ENCODE peak calls at places on chromosome 15, in five cellular contexts. Z, Q, U, R and M are unnamed samples.

GRCh38 chr15:71781179-71781964 is 29.0 kb upstream of the NR2E3 start:
- DNase-seq in U (no peak), R (no peak), Z (no peak), Q (no peak), M (no peak)

GRCh38 chr15:55999635-56000034 is 6.2 kb upstream of the NEDD4 start:
- DNase-seq in R (no peak), Z (no peak), U (no peak), Q (no peak), M (no peak)

GRCh38 chr15:92614791-92615785 is 40.5 kb downstream of the FAM174B start:
- DNase-seq in R (peak; percentile 43), U (peak; percentile 11), Q (no peak), Z (no peak), M (no peak)

GRCh38 chr15:66162286-66162685 is 91.3 kb downstream of the MEGF11 start:
- DNase-seq in Z (no peak), R (no peak), Q (no peak), U (no peak), M (no peak)

GRCh38 chr15:71447328-71448250 is 332.3 kb downstream of the THSD4 start:
- DNase-seq in U (no peak), Z (no peak), Q (no peak), R (peak; percentile 61), M (no peak)

GRCh38 chr15:68552344-68552743 is 26.4 kb upstream of the CORO2B start:
- DNase-seq in Z (no peak), Q (no peak), R (no peak), U (no peak), M (no peak)

GRCh38 chr15:50884583-50884982 is 23.9 kb upstream of the AP4E1 start:
- DNase-seq in Z (no peak), U (no peak), R (no peak), Q (no peak), M (no peak)

GRCh38 chr15:64019764-64020163 is 26.5 kb downstream of the DAPK2 start:
- DNase-seq in R (no peak), U (no peak), Q (no peak), Z (peak; percentile 84), M (no peak)

GRCh38 chr15:40763801-40764765 is at the start of gene GCHFR:
- DNase-seq in Z (peak; percentile 80), U (peak; percentile 80), R (peak; percentile 91), Q (peak; percentile 94), M (peak; percentile 26)

GRCh38 chr15:31291048-31291578 is 35.5 kb upstream of the KLF13 start:
- DNase-seq in R (no peak), Z (no peak), U (no peak), Q (no peak), M (no peak)

GRCh38 chr15:66006986-66007385 is 137.7 kb downstream of the RAB11A start:
- DNase-seq in R (no peak), Z (no peak), Q (no peak), U (no peak), M (no peak)

GRCh38 chr15:58987036-58987435 is 427 bp upstream of the RNF111 start:
- DNase-seq in Z (no peak), R (no peak), Q (no peak), U (no peak), M (no peak)

GRCh38 chr15:42157981-42158765 is 1.7 kb upstream of the PLA2G4F start:
- DNase-seq in Q (no peak), Z (no peak), U (no peak), R (no peak), M (no peak)

GRCh38 chr15:96046620-96047240 is 283.8 kb upstream of the NR2F2 start:
- DNase-seq in U (no peak), Q (no peak), R (peak; percentile 59), Z (no peak), M (no peak)

GRCh38 chr15:92820233-92821021 is 79.7 kb upstream of the CHD2 start:
- DNase-seq in Z (peak; percentile 94), Q (peak; percentile 96), R (peak; percentile 97), U (peak; percentile 92), M (peak; percentile 48)

GRCh38 chr15:74245342-74245931 is 9.3 kb downstream of the CCDC33 start:
- DNase-seq in R (peak; percentile 94), Z (no peak), Q (no peak), U (no peak), M (no peak)

GRCh38 chr15:33587773-33588172 is 277.0 kb downstream of the RYR3 start:
- DNase-seq in Z (no peak), R (no peak), Q (no peak), U (no peak), M (no peak)

GRCh38 chr15:96051598-96051997 is 278.9 kb upstream of the NR2F2 start:
- DNase-seq in Z (no peak), U (no peak), Q (no peak), R (no peak), M (no peak)

GRCh38 chr15:67836134-67836455 is 3.8 kb downstream of the RNU6-1 start:
- DNase-seq in U (no peak), Q (no peak), Z (no peak), R (no peak), M (no peak)

GRCh38 chr15:63601026-63601726 is 4.0 kb downstream of the FBXL22 start:
- DNase-seq in R (peak; percentile 70), Q (peak; percentile 84), Z (peak; percentile 51), U (peak; percentile 33), M (no peak)

GRCh38 chr15:41180206-41180789 is 50.3 kb downstream of the EXD1 start:
- DNase-seq in U (no peak), Q (no peak), Z (no peak), R (peak; percentile 25), M (no peak)

GRCh38 chr15:70492240-70493177 is 270.8 kb downstream of the UACA start:
- DNase-seq in R (no peak), Q (peak; percentile 84), Z (peak; percentile 59), U (no peak), M (peak; percentile 80)

GRCh38 chr15:79834496-79834895 is 62.3 kb downstream of the MTHFS start:
- DNase-seq in Z (peak; percentile 31), Q (no peak), R (no peak), U (no peak), M (no peak)

GRCh38 chr15:70772402-70772801 is 9.0 kb upstream of the UACA start:
- DNase-seq in Z (no peak), R (no peak), Q (no peak), U (no peak), M (no peak)

GRCh38 chr15:99224815-99225214 is 24.6 kb downstream of the TTC23 start:
- DNase-seq in Z (no peak), Q (no peak), U (no peak), R (no peak), M (no peak)

GRCh38 chr15:77004189-77004588 is 9.3 kb downstream of the PSTPIP1 start:
- DNase-seq in R (no peak), Q (peak; percentile 82), U (no peak), Z (peak; percentile 81), M (peak; percentile 82)
- H3K27ac ChIP-seq in R (no peak overlapping the region), Q (no peak overlapping the region), U (no peak overlapping the region), Z (no peak overlapping the region), M (no peak overlapping the region)

GRCh38 chr15:82831894-82832600 is 22.6 kb downstream of the WHAMM start:
- DNase-seq in Q (no peak), R (no peak), U (no peak), Z (no peak), M (no peak)
- H3K27ac ChIP-seq in Q (no peak overlapping the region), R (no peak overlapping the region), U (no peak overlapping the region), Z (no peak overlapping the region), M (peak overlapping the region; percentile 26)

DNA sequence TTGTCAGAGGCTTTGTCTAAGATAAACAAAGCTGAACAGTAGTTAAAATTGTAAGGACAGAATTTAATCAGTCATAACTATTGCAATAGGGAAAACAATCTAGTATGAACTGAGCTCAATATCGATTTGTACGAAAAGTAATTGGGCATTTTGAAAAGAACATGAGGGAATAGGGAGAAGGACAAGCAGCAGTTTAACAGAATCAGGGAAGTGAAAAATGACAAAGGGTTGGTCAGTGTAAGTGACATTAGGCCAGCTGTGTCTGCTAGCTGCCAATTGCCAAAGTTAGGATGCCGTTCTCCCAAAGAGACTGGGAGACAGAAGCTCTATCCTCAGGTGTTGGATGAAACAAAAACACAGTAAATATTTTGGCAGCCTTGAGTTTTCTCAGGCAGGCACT is 3.3 kb upstream of the DNAJA4 start:
- DNase-seq in Z (no peak), R (no peak), Q (no peak), U (no peak), M (no peak)
- H3K27ac ChIP-seq in Z (no peak overlapping the region), R (no peak overlapping the region), Q (no peak overlapping the region), U (no peak overlapping the region), M (no peak overlapping the region)

GRCh38 chr15:78035861-78036476 is 41.5 kb downstream of the TBC1D2B start:
- DNase-seq in Z (no peak), R (no peak), Q (no peak), U (no peak), M (no peak)
- H3K27ac ChIP-seq in Z (peak overlapping the region; percentile 30), R (no peak overlapping the region), Q (peak overlapping the region; percentile 34), U (peak overlapping the region; percentile 62), M (no peak overlapping the region)

GRCh38 chr15:47485419-47485818 is 231.9 kb upstream of the SEMA6D start:
- DNase-seq in R (no peak), Z (no peak), U (no peak), Q (no peak), M (no peak)

GRCh38 chr15:47486051-47486450 is 231.3 kb upstream of the SEMA6D start:
- DNase-seq in R (no peak), Z (no peak), Q (no peak), U (no peak), M (no peak)

GRCh38 chr15:47484997-47485396 is 232.3 kb upstream of the SEMA6D start:
- DNase-seq in Q (no peak), Z (no peak), R (no peak), U (no peak), M (no peak)

GRCh38 chr15:47484119-47484518 is 233.2 kb upstream of the SEMA6D start:
- DNase-seq in Z (no peak), Q (no peak), R (no peak), U (no peak), M (no peak)
- H3K27ac ChIP-seq in Z (no peak overlapping the region), Q (no peak overlapping the region), R (no peak overlapping the region), U (no peak overlapping the region), M (no peak overlapping the region)

GRCh38 chr15:101437618-101438481 is 51.7 kb downstream of the PCSK6 start:
- DNase-seq in U (no peak), Q (no peak), R (no peak), Z (no peak), M (no peak)
- H3K27ac ChIP-seq in U (no peak overlapping the region), Q (no peak overlapping the region), R (no peak overlapping the region), Z (no peak overlapping the region), M (no peak overlapping the region)

DNA sequence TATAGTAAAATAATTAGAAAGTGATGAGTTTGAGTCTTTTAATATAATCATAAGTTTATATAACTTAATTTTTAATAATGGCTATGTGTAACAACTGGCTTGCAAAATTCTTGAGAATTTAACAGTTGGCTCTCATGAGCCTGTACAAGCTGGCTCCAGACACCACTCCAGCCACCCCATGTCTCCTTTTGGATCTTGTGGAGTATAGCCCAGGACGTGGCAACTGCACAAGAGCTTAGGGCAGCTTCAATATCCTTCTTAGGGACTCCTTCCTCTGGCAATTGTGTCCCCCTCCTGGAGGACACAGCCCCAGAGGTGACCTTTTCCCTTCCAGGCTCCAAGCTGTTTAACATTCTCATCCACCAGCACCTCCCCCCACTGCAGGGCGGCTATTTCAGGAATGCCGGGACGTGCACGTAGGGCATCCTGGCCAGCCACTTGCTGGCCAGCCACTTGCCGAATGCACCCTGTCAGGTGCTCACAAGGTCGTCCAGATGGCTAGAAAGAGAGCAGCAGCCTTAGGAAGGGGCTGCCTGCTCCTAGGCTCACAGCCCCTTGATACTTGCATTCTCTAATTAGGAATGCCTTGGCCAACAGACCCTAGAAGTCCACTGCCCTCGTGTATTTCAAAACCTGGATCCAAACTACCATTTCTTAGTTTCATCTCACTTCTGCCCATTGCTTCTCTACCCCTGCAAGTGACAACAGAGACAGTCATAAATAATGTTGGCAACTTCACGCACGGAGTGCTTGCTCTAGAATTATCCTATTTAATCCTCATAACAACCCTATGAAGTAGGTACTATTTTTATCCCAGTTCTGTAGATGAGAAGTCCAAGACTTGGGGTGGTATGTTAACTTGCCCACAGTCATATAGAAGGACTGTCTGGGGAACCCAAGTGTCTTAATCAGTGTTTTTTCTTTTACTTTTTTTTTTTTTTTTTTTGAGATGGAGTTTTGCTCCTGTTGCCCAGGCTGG is 24.5 kb upstream of the IDH2 start:
- DNase-seq in R (peak; percentile 92), U (no peak), Z (peak; percentile 90), Q (no peak), M (no peak)
- H3K27ac ChIP-seq in R (no peak overlapping the region), U (no peak overlapping the region), Z (peak overlapping the region; percentile 75), Q (peak overlapping the region; percentile 32), M (no peak overlapping the region)